ENCODE peak calls at places on chromosome 17, in six cellular contexts. One of them, this sample, is unnamed.

GRCh38 chr17:78118801-78119241 is 9.7 kb downstream of the TMC6 start:
- DNase-seq in GM12878: no peak
- DNase-seq in K562: no peak
- DNase-seq in H1: no peak
- DNase-seq in HCT116: no peak
- DNase-seq in HepG2: no peak
- DNase-seq in this sample: no peak

GRCh38 chr17:8162232-8162996 is at the start of gene VAMP2:
- DNase-seq in GM12878: no peak
- DNase-seq in K562: peak; percentile 54
- DNase-seq in H1: no peak
- DNase-seq in HCT116: no peak
- DNase-seq in HepG2: no peak
- DNase-seq in this sample: no peak

GRCh38 chr17:50511058-50511457 is 2.8 kb downstream of the MYCBPAP start:
- DNase-seq in GM12878: peak; percentile 83
- DNase-seq in K562: no peak
- DNase-seq in H1: no peak
- DNase-seq in HCT116: no peak
- DNase-seq in HepG2: no peak
- DNase-seq in this sample: no peak

GRCh38 chr17:42674755-42675347 is 1.9 kb downstream of the PLEKHH3 start:
- DNase-seq in GM12878: no peak
- DNase-seq in K562: peak; percentile 39
- DNase-seq in H1: peak; percentile 63
- DNase-seq in HCT116: no peak
- DNase-seq in HepG2: no peak
- DNase-seq in this sample: no peak

GRCh38 chr17:73820686-73821448 is 176.6 kb upstream of the SDK2 start:
- DNase-seq in GM12878: no peak
- DNase-seq in K562: peak; percentile 13
- DNase-seq in H1: peak; percentile 77
- DNase-seq in HCT116: no peak
- DNase-seq in HepG2: no peak
- DNase-seq in this sample: peak; percentile 64

GRCh38 chr17:58643147-58643546 is 48.7 kb downstream of the TEX14 start:
- DNase-seq in GM12878: no peak
- DNase-seq in K562: no peak
- DNase-seq in H1: no peak
- DNase-seq in HCT116: no peak
- DNase-seq in HepG2: no peak
- DNase-seq in this sample: no peak

GRCh38 chr17:7045492-7046126 is 1.7 kb upstream of the SLC16A11 start:
- DNase-seq in GM12878: peak; percentile 53
- DNase-seq in K562: no peak
- DNase-seq in H1: no peak
- DNase-seq in HCT116: peak; percentile 67
- DNase-seq in HepG2: peak; percentile 80
- DNase-seq in this sample: peak; percentile 39

GRCh38 chr17:41417576-41418015 is 6.8 kb downstream of the KRT37 start:
- DNase-seq in GM12878: no peak
- DNase-seq in K562: peak; percentile 54
- DNase-seq in H1: peak; percentile 51
- DNase-seq in HCT116: no peak
- DNase-seq in HepG2: peak; percentile 30
- DNase-seq in this sample: no peak

DNA sequence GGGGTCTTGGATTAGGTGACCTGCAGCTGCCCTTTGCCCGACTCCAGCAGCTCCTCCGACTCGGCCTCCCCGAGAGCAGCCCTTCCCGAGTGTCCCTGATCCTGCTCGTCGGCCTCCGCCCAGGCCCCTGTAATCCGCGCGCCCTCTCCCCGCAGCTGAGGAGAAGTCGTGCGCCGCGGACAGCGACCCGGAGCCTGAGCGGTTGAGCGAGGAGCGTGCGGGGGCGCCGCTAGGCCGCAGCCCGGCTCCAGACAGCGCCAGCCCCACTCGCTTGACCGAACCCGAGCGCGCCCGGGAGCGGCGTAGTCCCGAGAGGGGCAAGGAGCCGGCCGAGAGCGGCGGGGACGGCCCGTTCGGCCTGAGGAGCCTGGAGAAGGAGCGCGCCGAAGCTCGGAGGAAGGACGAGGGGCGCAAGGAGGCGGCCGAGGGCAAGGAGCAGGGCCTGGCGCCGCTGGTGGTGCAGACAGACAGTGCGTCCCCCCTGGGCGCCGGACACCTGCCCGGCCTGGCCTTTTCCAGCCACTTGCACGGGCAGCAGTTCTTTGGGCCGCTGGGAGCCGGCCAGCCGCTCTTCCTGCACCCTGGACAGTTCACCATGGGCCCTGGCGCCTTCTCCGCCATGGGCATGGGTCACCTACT is 5.5 kb downstream of the TBX2 start:
- DNase-seq in GM12878: no peak
- DNase-seq in K562: no peak
- DNase-seq in H1: peak; percentile 70
- DNase-seq in HCT116: no peak
- DNase-seq in HepG2: no peak
- DNase-seq in this sample: no peak
- H3K4me1 ChIP-seq in GM12878: no peaks in the 10 kb centered on the region
- H3K4me1 ChIP-seq in K562: peaks cover 25% of the 10 kb centered on the region
- H3K4me1 ChIP-seq in H1: peaks cover 29% of the 10 kb centered on the region
- H3K4me1 ChIP-seq in HCT116: peaks cover 13% of the 10 kb centered on the region
- H3K4me1 ChIP-seq in HepG2: peaks cover 40% of the 10 kb centered on the region
- H3K4me1 ChIP-seq in this sample: peaks cover 26% of the 10 kb centered on the region

DNA sequence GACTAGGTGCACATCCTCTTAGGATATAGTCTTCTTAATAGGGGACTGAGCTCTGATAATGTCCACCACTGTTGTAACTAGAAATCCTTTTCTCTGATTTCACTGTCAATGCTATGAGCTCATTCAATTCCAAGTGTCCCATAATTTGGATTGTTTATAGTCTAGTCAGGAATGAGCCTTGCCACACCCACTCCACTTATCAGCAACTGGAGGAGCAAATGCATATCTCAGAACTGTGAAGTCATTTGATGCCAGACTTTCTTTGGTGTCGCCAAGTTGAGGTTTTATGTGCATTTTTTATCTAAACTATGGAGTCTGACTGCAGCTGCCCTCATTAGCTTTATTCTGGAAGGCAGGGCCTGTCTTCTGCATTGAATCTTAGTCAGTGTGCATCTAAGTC is 361.3 kb downstream of the PMP22 start:
- DNase-seq in GM12878: no peak
- DNase-seq in K562: no peak
- DNase-seq in H1: no peak
- DNase-seq in HCT116: no peak
- DNase-seq in HepG2: no peak
- DNase-seq in this sample: no peak
- H3K9ac ChIP-seq in GM12878: no peak overlapping the region
- H3K9ac ChIP-seq in K562: no peak overlapping the region
- H3K9ac ChIP-seq in H1: no peak overlapping the region
- H3K9ac ChIP-seq in HCT116: no peak overlapping the region
- H3K9ac ChIP-seq in HepG2: no peak overlapping the region
- H3K9ac ChIP-seq in this sample: no peak overlapping the region

GRCh38 chr17:62573480-62574117 is 53.9 kb upstream of the MRC2 start:
- DNase-seq in GM12878: no peak
- DNase-seq in K562: no peak
- DNase-seq in H1: no peak
- DNase-seq in HCT116: no peak
- DNase-seq in HepG2: no peak
- DNase-seq in this sample: no peak

GRCh38 chr17:62566996-62567578 is 60.4 kb upstream of the MRC2 start:
- DNase-seq in GM12878: no peak
- DNase-seq in K562: no peak
- DNase-seq in H1: no peak
- DNase-seq in HCT116: no peak
- DNase-seq in HepG2: no peak
- DNase-seq in this sample: no peak

GRCh38 chr17:62576382-62576781 is 51.1 kb upstream of the MRC2 start:
- DNase-seq in GM12878: no peak
- DNase-seq in K562: no peak
- DNase-seq in H1: no peak
- DNase-seq in HCT116: no peak
- DNase-seq in HepG2: no peak
- DNase-seq in this sample: no peak

GRCh38 chr17:62572488-62573469 is 54.7 kb upstream of the MRC2 start:
- DNase-seq in GM12878: no peak
- DNase-seq in K562: no peak
- DNase-seq in H1: no peak
- DNase-seq in HCT116: no peak
- DNase-seq in HepG2: no peak
- DNase-seq in this sample: no peak
- TF ChIP-seq ZNF274 in GM12878: no peak
- TF ChIP-seq ZNF274 in K562: no peak
- TF ChIP-seq ZNF274 in H1: no peak
- TF ChIP-seq ZNF274 in HCT116: no peak
- TF ChIP-seq ZNF274 in HepG2: no peak
- TF ChIP-seq ZNF274 in this sample: no peak

GRCh38 chr17:81518113-81518784 is 5.7 kb upstream of the ACTG1 start:
- DNase-seq in GM12878: no peak
- DNase-seq in K562: no peak
- DNase-seq in H1: peak; percentile 58
- DNase-seq in HCT116: no peak
- DNase-seq in HepG2: no peak
- DNase-seq in this sample: no peak
- H3K4me1 ChIP-seq in GM12878: peaks cover 33% of the 10 kb centered on the region
- H3K4me1 ChIP-seq in K562: peaks cover 71% of the 10 kb centered on the region
- H3K4me1 ChIP-seq in H1: peaks cover 25% of the 10 kb centered on the region
- H3K4me1 ChIP-seq in HCT116: peaks cover 71% of the 10 kb centered on the region
- H3K4me1 ChIP-seq in HepG2: peaks cover 50% of the 10 kb centered on the region
- H3K4me1 ChIP-seq in this sample: peaks cover 33% of the 10 kb centered on the region

GRCh38 chr17:75697651-75698291 is 23.5 kb upstream of the ITGB4 start:
- DNase-seq in GM12878: no peak
- DNase-seq in K562: no peak
- DNase-seq in H1: no peak
- DNase-seq in HCT116: no peak
- DNase-seq in HepG2: peak; percentile 68
- DNase-seq in this sample: no peak

GRCh38 chr17:75694536-75694935 is 26.7 kb upstream of the ITGB4 start:
- DNase-seq in GM12878: no peak
- DNase-seq in K562: no peak
- DNase-seq in H1: no peak
- DNase-seq in HCT116: no peak
- DNase-seq in HepG2: no peak
- DNase-seq in this sample: no peak

GRCh38 chr17:75695141-75695829 is 26.0 kb upstream of the ITGB4 start:
- DNase-seq in GM12878: no peak
- DNase-seq in K562: no peak
- DNase-seq in H1: no peak
- DNase-seq in HCT116: peak; percentile 87
- DNase-seq in HepG2: no peak
- DNase-seq in this sample: no peak

GRCh38 chr17:75693500-75694481 is 26.7 kb downstream of the SAP30BP start:
- DNase-seq in GM12878: no peak
- DNase-seq in K562: no peak
- DNase-seq in H1: no peak
- DNase-seq in HCT116: peak; percentile 76
- DNase-seq in HepG2: no peak
- DNase-seq in this sample: peak; percentile 49

DNA sequence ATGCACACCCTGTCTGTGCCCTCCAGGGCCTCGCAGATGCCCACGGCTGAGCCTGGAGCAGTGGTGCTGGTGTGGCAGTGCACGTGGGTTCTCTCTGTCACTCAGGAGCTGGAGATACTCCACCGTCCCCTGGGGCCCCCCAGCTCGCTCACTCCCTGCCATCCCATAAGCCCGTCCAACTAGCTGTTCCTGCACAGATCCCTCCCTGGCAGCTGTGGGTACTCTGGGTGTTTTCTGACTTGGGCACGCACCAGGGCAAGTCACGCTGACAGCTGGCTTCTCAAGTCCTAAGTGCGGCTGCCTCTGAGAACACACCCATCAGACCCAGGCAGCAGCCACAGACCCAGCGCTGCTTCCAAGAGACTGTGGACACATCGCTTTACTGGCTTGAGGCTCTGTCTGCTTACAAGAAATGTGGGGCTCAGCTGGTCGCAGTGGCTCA is 25.4 kb upstream of the ITGB4 start:
- DNase-seq in GM12878: no peak
- DNase-seq in K562: no peak
- DNase-seq in H1: no peak
- DNase-seq in HCT116: no peak
- DNase-seq in HepG2: no peak
- DNase-seq in this sample: no peak
- H3K9ac ChIP-seq in GM12878: no peak overlapping the region
- H3K9ac ChIP-seq in K562: no peak overlapping the region
- H3K9ac ChIP-seq in H1: no peak overlapping the region
- H3K9ac ChIP-seq in HCT116: peak overlapping the region; percentile 47
- H3K9ac ChIP-seq in HepG2: no peak overlapping the region
- H3K9ac ChIP-seq in this sample: no peak overlapping the region

This sample was measured in NT2/D1.